ENCODE peak calls at places on chromosome 6, in nine cellular contexts. One of them, this sample, is unnamed.

GRCh38 chr6:10406556-10406955 is 8.3 kb downstream of the TFAP2A start:
- DNase-seq in NCI-H1417: no peak
- DNase-seq in glutamatergic neuron: no peak
- DNase-seq in NAMALWA: no peak
- DNase-seq in fibroblast of lung: no peak
- DNase-seq in dorsolateral prefrontal cortex: no peak
- DNase-seq in GM12864: no peak
- DNase-seq in A673: no peak
- DNase-seq in GM04503: no peak
- DNase-seq in this sample: no peak

GRCh38 chr6:36642913-36643817 is 35.3 kb upstream of the CDKN1A start:
- DNase-seq in NCI-H1417: no peak
- DNase-seq in glutamatergic neuron: no peak
- DNase-seq in NAMALWA: no peak
- DNase-seq in fibroblast of lung: peak
- DNase-seq in dorsolateral prefrontal cortex: no peak
- DNase-seq in GM12864: no peak
- DNase-seq in A673: no peak
- DNase-seq in GM04503: peak
- DNase-seq in this sample: no peak

GRCh38 chr6:53813801-53814200 is 19.0 kb downstream of the LRRC1 start:
- DNase-seq in NCI-H1417: no peak
- DNase-seq in glutamatergic neuron: no peak
- DNase-seq in NAMALWA: peak
- DNase-seq in fibroblast of lung: no peak
- DNase-seq in dorsolateral prefrontal cortex: no peak
- DNase-seq in GM12864: no peak
- DNase-seq in A673: no peak
- DNase-seq in GM04503: no peak
- DNase-seq in this sample: no peak

GRCh38 chr6:6629416-6629815 is 40.9 kb downstream of the LY86 start:
- DNase-seq in NCI-H1417: no peak
- DNase-seq in glutamatergic neuron: no peak
- DNase-seq in NAMALWA: no peak
- DNase-seq in fibroblast of lung: no peak
- DNase-seq in dorsolateral prefrontal cortex: no peak
- DNase-seq in GM12864: no peak
- DNase-seq in A673: peak
- DNase-seq in GM04503: peak
- DNase-seq in this sample: no peak

GRCh38 chr6:132931937-132932336 is 117.6 kb downstream of the RPS12 start:
- DNase-seq in NCI-H1417: no peak
- DNase-seq in glutamatergic neuron: no peak
- DNase-seq in NAMALWA: no peak
- DNase-seq in fibroblast of lung: peak
- DNase-seq in dorsolateral prefrontal cortex: no peak
- DNase-seq in GM12864: no peak
- DNase-seq in A673: no peak
- DNase-seq in GM04503: peak
- DNase-seq in this sample: no peak

GRCh38 chr6:118344014-118344670 is 204.0 kb upstream of the PLN start:
- DNase-seq in NCI-H1417: no peak
- DNase-seq in glutamatergic neuron: no peak
- DNase-seq in NAMALWA: no peak
- DNase-seq in fibroblast of lung: peak
- DNase-seq in dorsolateral prefrontal cortex: no peak
- DNase-seq in GM12864: no peak
- DNase-seq in A673: no peak
- DNase-seq in GM04503: no peak
- DNase-seq in this sample: no peak

GRCh38 chr6:6930223-6930880 is 177.4 kb upstream of the RREB1 start:
- DNase-seq in NCI-H1417: peak
- DNase-seq in glutamatergic neuron: no peak
- DNase-seq in NAMALWA: no peak
- DNase-seq in fibroblast of lung: no peak
- DNase-seq in dorsolateral prefrontal cortex: no peak
- DNase-seq in GM12864: no peak
- DNase-seq in A673: no peak
- DNase-seq in GM04503: no peak
- DNase-seq in this sample: no peak

GRCh38 chr6:46684771-46685170 is 2.9 kb upstream of the TDRD6 start:
- DNase-seq in NCI-H1417: no peak
- DNase-seq in glutamatergic neuron: no peak
- DNase-seq in NAMALWA: no peak
- DNase-seq in fibroblast of lung: peak
- DNase-seq in dorsolateral prefrontal cortex: no peak
- DNase-seq in GM12864: no peak
- DNase-seq in A673: no peak
- DNase-seq in GM04503: peak
- DNase-seq in this sample: no peak

GRCh38 chr6:13273931-13274706 is 54.2 kb downstream of the TBC1D7 start:
- DNase-seq in NCI-H1417: no peak
- DNase-seq in glutamatergic neuron: no peak
- DNase-seq in NAMALWA: peak
- DNase-seq in fibroblast of lung: no peak
- DNase-seq in dorsolateral prefrontal cortex: no peak
- DNase-seq in GM12864: peak
- DNase-seq in A673: no peak
- DNase-seq in GM04503: no peak
- DNase-seq in this sample: peak

GRCh38 chr6:168157272-168158007 is 78.4 kb upstream of the FRMD1 start:
- DNase-seq in NCI-H1417: no peak
- DNase-seq in glutamatergic neuron: no peak
- DNase-seq in NAMALWA: no peak
- DNase-seq in fibroblast of lung: peak
- DNase-seq in dorsolateral prefrontal cortex: no peak
- DNase-seq in GM12864: no peak
- DNase-seq in A673: peak
- DNase-seq in GM04503: peak
- DNase-seq in this sample: no peak

GRCh38 chr6:109006818-109007217 is 87.8 kb downstream of the SESN1 start:
- DNase-seq in NCI-H1417: no peak
- DNase-seq in glutamatergic neuron: no peak
- DNase-seq in NAMALWA: no peak
- DNase-seq in fibroblast of lung: no peak
- DNase-seq in dorsolateral prefrontal cortex: no peak
- DNase-seq in GM12864: no peak
- DNase-seq in A673: no peak
- DNase-seq in GM04503: no peak
- DNase-seq in this sample: no peak

GRCh38 chr6:29447670-29448069 is 8.6 kb downstream of the OR10C1 start:
- DNase-seq in NCI-H1417: no peak
- DNase-seq in glutamatergic neuron: no peak
- DNase-seq in NAMALWA: no peak
- DNase-seq in fibroblast of lung: no peak
- DNase-seq in dorsolateral prefrontal cortex: no peak
- DNase-seq in GM12864: no peak
- DNase-seq in A673: peak
- DNase-seq in GM04503: no peak
- DNase-seq in this sample: no peak

GRCh38 chr6:110951986-110952794 is 6.3 kb upstream of the GTF3C6 start:
- DNase-seq in NCI-H1417: no peak
- DNase-seq in glutamatergic neuron: no peak
- DNase-seq in NAMALWA: no peak
- DNase-seq in fibroblast of lung: peak
- DNase-seq in dorsolateral prefrontal cortex: no peak
- DNase-seq in GM12864: no peak
- DNase-seq in A673: peak
- DNase-seq in GM04503: no peak
- DNase-seq in this sample: no peak

GRCh38 chr6:113649276-113649675 is 207.9 kb upstream of the MARCKS start:
- DNase-seq in NCI-H1417: no peak
- DNase-seq in glutamatergic neuron: no peak
- DNase-seq in NAMALWA: no peak
- DNase-seq in fibroblast of lung: no peak
- DNase-seq in dorsolateral prefrontal cortex: no peak
- DNase-seq in GM12864: no peak
- DNase-seq in A673: no peak
- DNase-seq in GM04503: no peak
- DNase-seq in this sample: peak

GRCh38 chr6:19866900-19867627 is 29.9 kb downstream of the ID4 start:
- DNase-seq in NCI-H1417: no peak
- DNase-seq in glutamatergic neuron: no peak
- DNase-seq in NAMALWA: no peak
- DNase-seq in fibroblast of lung: peak
- DNase-seq in dorsolateral prefrontal cortex: no peak
- DNase-seq in GM12864: no peak
- DNase-seq in A673: peak
- DNase-seq in GM04503: peak
- DNase-seq in this sample: no peak

GRCh38 chr6:129031051-129031599 is 148.2 kb downstream of the LAMA2 start:
- DNase-seq in NCI-H1417: no peak
- DNase-seq in glutamatergic neuron: no peak
- DNase-seq in NAMALWA: no peak
- DNase-seq in fibroblast of lung: peak
- DNase-seq in dorsolateral prefrontal cortex: no peak
- DNase-seq in GM12864: no peak
- DNase-seq in A673: peak
- DNase-seq in GM04503: peak
- DNase-seq in this sample: no peak

GRCh38 chr6:82906951-82907350 is 158.7 kb downstream of the UBE3D start:
- DNase-seq in NCI-H1417: no peak
- DNase-seq in glutamatergic neuron: no peak
- DNase-seq in NAMALWA: no peak
- DNase-seq in fibroblast of lung: peak
- DNase-seq in dorsolateral prefrontal cortex: no peak
- DNase-seq in GM12864: no peak
- DNase-seq in A673: peak
- DNase-seq in GM04503: peak
- DNase-seq in this sample: no peak

GRCh38 chr6:137647762-137648412 is 153.7 kb upstream of the OLIG3 start:
- DNase-seq in NCI-H1417: no peak
- DNase-seq in glutamatergic neuron: no peak
- DNase-seq in NAMALWA: no peak
- DNase-seq in fibroblast of lung: no peak
- DNase-seq in dorsolateral prefrontal cortex: no peak
- DNase-seq in GM12864: no peak
- DNase-seq in A673: no peak
- DNase-seq in GM04503: no peak
- DNase-seq in this sample: no peak

GRCh38 chr6:3165631-3166534 is 8.5 kb upstream of the TUBB2A start:
- DNase-seq in NCI-H1417: no peak
- DNase-seq in glutamatergic neuron: no peak
- DNase-seq in NAMALWA: no peak
- DNase-seq in fibroblast of lung: peak
- DNase-seq in dorsolateral prefrontal cortex: no peak
- DNase-seq in GM12864: no peak
- DNase-seq in A673: peak
- DNase-seq in GM04503: peak
- DNase-seq in this sample: no peak